ENCODE peak calls at places on chromosomes 13 and 19, in four cellular contexts. C is HepG2, D is H1, Z is A549. B is an unnamed sample.

GRCh38 chr19:24166055-24166454 is 79.1 kb downstream of the ZNF254 start:
- DNase-seq in C (no peak), D (no peak), Z (no peak), B (no peak)

GRCh38 chr13:50080856-50081105 is 65.5 kb downstream of the KCNRG start:
- DNase-seq in C (no peak), D (no peak), Z (no peak), B (no peak)

GRCh38 chr13:28684257-28684656 is 25.3 kb downstream of the POMP start:
- DNase-seq in C (peak), D (peak), Z (no peak), B (no peak)

GRCh38 chr19:49860716-49861100 is 6.7 kb downstream of the PNKP start:
- DNase-seq in C (no peak), D (no peak), Z (no peak), B (no peak)

GRCh38 chr13:28089065-28089464 is 11.3 kb downstream of the FLT3 start:
- DNase-seq in C (no peak), D (no peak), Z (no peak), B (no peak)

GRCh38 chr13:44313674-44314073 is 60.0 kb upstream of the SERP2 start:
- DNase-seq in C (no peak), D (no peak), Z (peak), B (no peak)

GRCh38 chr19:13120817-13121216 is 2.8 kb downstream of the NACC1 start:
- DNase-seq in C (no peak), D (no peak), Z (no peak), B (no peak)

GRCh38 chr19:47094557-47095517 is 18.7 kb downstream of the ZC3H4 start:
- DNase-seq in C (peak), D (no peak), Z (no peak), B (no peak)

GRCh38 chr13:26259634-26260033 is 5.7 kb downstream of the CDK8 start:
- DNase-seq in C (no peak), D (no peak), Z (no peak), B (no peak)

GRCh38 chr19:28523619-28524018 is 689.3 kb downstream of the UQCRFS1 start:
- DNase-seq in C (no peak), D (no peak), Z (no peak), B (no peak)

GRCh38 chr13:93345642-93346220 is 119.1 kb downstream of the GPC6 start:
- DNase-seq in C (no peak), D (no peak), Z (no peak), B (no peak)

GRCh38 chr13:75514080-75515040 is 23.3 kb downstream of the COMMD6 start:
- DNase-seq in C (no peak), D (no peak), Z (no peak), B (no peak)

GRCh38 chr19:44850641-44851109 is 4.6 kb downstream of the NECTIN2 start:
- DNase-seq in C (no peak), D (no peak), Z (no peak), B (no peak)

GRCh38 chr19:50273821-50274220 is 55.4 kb downstream of the KCNC3 start:
- DNase-seq in C (no peak), D (no peak), Z (no peak), B (no peak)

GRCh38 chr19:3057275-3057714 is 5.0 kb downstream of the TLE5 start:
- DNase-seq in C (no peak), D (peak), Z (peak), B (no peak)
- TF ChIP-seq KDM1A in C (no peak), D (no peak), Z (no peak), B (no peak)

DNA sequence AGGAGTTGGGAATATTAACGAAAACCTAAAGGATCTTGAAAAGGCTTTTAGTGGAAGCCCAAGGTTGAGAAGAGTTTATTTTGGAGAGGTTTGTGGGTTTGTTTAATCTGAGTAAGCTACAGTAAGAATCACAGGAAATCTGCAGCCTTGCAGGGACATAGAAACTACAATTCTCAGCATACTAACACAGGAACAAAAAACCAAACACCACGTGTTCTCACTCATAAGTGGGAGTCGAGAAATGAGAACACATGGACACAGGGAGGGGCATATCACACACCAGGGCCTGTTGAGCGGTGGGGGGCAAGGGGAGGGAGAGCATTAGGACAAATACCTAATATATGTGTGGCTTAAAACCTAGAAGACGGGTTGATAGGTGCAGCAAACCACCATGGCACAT is 8.7 kb upstream of the SIAH3 start:
- DNase-seq in C (no peak), D (no peak), Z (no peak), B (no peak)
- TF ChIP-seq USF2 in C (no peak), D (no peak), Z (no peak), B (no peak)

GRCh38 chr19:15551183-15552004 is 43.1 kb downstream of the CYP4F22 start:
- DNase-seq in C (peak), D (no peak), Z (peak), B (no peak)
- TF ChIP-seq KDM1A in C (no peak), D (no peak), Z (no peak), B (no peak)

DNA sequence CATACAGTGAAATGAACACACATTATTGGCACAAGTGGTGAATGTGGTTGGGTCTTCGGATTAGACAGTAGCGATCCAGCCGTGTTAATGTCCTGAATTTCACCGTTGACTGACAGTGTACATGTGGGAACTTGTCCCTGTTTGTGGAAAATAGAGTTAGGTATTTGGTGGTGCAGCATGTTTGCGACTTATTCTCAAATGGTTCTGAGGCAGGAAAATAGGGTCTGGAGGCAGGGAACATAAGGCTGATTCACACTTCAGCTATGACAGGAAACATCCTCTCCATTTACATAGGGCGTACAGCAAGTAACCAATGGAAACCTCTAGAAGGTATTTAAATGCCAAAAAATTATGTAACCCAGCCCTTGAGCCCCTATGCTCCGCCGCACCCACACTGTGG is 4.2 kb downstream of the LGALS7B start:
- DNase-seq in C (no peak), D (no peak), Z (no peak), B (no peak)
- TF ChIP-seq USF2 in C (no peak), D (no peak), Z (no peak), B (no peak)

GRCh38 chr13:20303636-20304035 is 71.5 kb upstream of the GJB6 start:
- DNase-seq in C (no peak), D (no peak), Z (no peak), B (no peak)
- TF ChIP-seq KDM1A in C (no peak), D (no peak), Z (no peak), B (no peak)

GRCh38 chr19:18065173-18065495 is 21.6 kb downstream of the IL12RB1 start:
- DNase-seq in C (no peak), D (no peak), Z (no peak), B (no peak)

GRCh38 chr19:18062043-18062442 is 24.7 kb downstream of the IL12RB1 start:
- DNase-seq in C (no peak), D (no peak), Z (no peak), B (no peak)

GRCh38 chr19:18060472-18060871 is 26.3 kb downstream of the IL12RB1 start:
- DNase-seq in C (no peak), D (no peak), Z (no peak), B (no peak)

GRCh38 chr19:18059902-18060301 is 26.8 kb downstream of the IL12RB1 start:
- DNase-seq in C (no peak), D (no peak), Z (no peak), B (no peak)

DNA sequence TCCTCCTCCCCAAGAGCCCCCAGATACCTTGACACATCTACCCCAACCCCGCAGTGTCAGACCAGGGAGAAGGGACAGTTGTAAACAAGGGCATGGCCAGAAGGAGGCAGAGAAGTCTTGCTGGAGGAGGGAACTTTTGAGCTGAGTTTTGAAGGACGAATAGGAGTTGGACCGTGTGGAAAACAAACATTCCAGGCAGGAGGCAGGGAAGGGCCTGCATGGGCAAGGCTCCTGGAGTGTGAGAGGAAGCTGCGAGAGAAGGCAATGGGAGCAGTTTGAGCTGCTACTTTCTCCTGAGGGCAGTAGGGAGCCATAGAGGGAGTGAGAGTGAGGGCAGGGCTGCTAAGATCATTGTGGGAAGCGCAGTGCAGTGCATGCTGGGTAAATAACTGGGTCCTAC is 23.3 kb downstream of the IL12RB1 start:
- DNase-seq in C (peak), D (peak), Z (no peak), B (no peak)
- TF ChIP-seq USF2 in C (no peak), D (no peak), Z (no peak), B (no peak)

GRCh38 chr13:31773538-31773937 is 34.2 kb downstream of the RXFP2 start:
- DNase-seq in C (no peak), D (no peak), Z (no peak), B (no peak)
- TF ChIP-seq KDM1A in C (no peak), D (no peak), Z (no peak), B (no peak)

GRCh38 chr19:12047868-12048267 is 4.9 kb downstream of the ZNF878 start:
- DNase-seq in C (peak), D (no peak), Z (no peak), B (no peak)
- TF ChIP-seq USF2 in C (no peak), D (no peak), Z (no peak), B (no peak)

DNA sequence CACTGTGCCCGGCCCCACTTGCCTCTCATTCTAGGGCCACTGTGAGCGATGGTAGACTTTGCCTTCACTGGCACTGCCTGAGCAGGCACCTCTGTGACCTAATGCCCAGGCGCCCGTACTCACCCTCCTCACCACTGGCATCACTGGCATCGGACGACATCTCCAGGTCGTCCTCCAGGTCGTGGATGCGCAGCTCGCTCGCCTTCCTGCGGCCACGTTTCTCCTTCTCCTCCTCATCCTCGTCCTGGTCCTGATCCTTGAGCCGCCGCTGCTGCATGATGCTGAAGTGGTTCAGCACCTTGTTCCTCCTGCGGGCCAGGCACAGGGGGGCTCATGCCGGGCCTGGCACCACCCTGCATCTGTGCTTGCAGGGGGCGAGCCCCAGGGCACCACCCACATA is 7.5 kb upstream of the PSPN start:
- DNase-seq in C (no peak), D (no peak), Z (no peak), B (no peak)
- TF ChIP-seq KDM1A in C (no peak), D (no peak), Z (no peak), B (no peak)